ENCODE peak calls at places on chromosomes 4 and X, in eight cellular contexts. J, R, A, Y, C, K, V and U are unnamed samples. For H3K36me3, the result is how much of the 10 kb centered on the place peaks cover.

GRCh38 chr4:163565228-163566040 is 70.9 kb downstream of the TMA16 start:
- DNase-seq in K (no peak), R (no peak), C (peak), Y (no peak), V (no peak), A (no peak), J (no peak), U (no peak)

GRCh38 chr4:113823291-113823659 is 61.7 kb upstream of the CAMK2D start:
- DNase-seq in A (no peak), C (no peak), K (no peak), R (no peak), Y (no peak), J (peak), V (peak), U (no peak)

GRCh38 chr4:33482773-33483172 is 2761.5 kb downstream of the ARAP2 start:
- DNase-seq in R (no peak), C (no peak), J (no peak), V (no peak), A (no peak), Y (no peak), K (no peak), U (no peak)

GRCh38 chr4:118004088-118004487 is 30.2 kb upstream of the NDST3 start:
- DNase-seq in K (no peak), V (no peak), R (no peak), J (no peak), A (no peak), Y (no peak), C (no peak), U (no peak)

GRCh38 chrX:74526786-74527185 is 87.6 kb downstream of the RLIM start:
- DNase-seq in Y (no peak), A (no peak), R (no peak), C (no peak), J (no peak), V (no peak), K (no peak), U (no peak)

GRCh38 chr4:6591781-6592180 is 16.8 kb downstream of the MAN2B2 start:
- DNase-seq in K (no peak), R (no peak), A (no peak), V (no peak), C (no peak), J (no peak), Y (no peak), U (no peak)

GRCh38 chrX:11458175-11458574 is 165.0 kb downstream of the AMELX start:
- DNase-seq in V (no peak), K (no peak), J (peak), Y (no peak), A (no peak), R (no peak), C (no peak), U (no peak)

GRCh38 chrX:49271341-49271740 is 1.7 kb downstream of the PPP1R3F start:
- DNase-seq in V (no peak), Y (no peak), K (no peak), J (no peak), R (no peak), A (peak), C (no peak), U (no peak)

GRCh38 chrX:68500105-68500504 is 1.3 kb downstream of the YIPF6 start:
- DNase-seq in K (no peak), J (no peak), C (no peak), R (no peak), V (no peak), Y (no peak), A (no peak), U (no peak)
- H3K4me3 ChIP-seq in K (no peak), J (no peak), C (no peak), R (no peak), V (no peak), Y (no peak), A (no peak), U (no peak)

DNA sequence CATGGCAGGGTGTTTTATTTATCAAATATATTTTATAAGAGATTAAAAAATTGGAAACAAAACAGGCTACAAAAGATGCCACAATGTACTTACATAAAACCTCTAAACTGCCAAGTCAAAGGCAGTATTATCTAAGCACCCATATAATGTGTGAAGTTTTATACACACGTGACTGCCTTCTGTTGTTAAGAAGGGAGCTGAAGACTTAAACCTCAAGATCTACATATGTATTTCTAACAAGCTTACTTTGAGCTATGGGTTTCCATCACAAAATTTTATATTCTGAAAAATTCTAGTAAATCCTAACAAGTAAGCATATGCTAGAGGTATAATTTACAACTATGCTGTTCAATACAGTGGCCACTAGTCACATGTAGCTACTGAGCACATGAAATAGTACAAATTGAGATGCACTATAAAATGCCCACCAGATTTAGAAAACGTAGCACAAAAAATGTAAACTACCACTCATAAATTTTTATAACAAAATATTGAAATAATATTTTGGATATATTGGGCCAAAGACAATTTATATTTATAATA is 9.8 kb downstream of the ATP8A1 start:
- DNase-seq in A (no peak), K (no peak), V (no peak), Y (no peak), R (no peak), J (no peak), C (no peak), U (no peak)
- TF ChIP-seq CTCF in A (no peak), K (no peak), V (no peak), Y (no peak), R (no peak), J (no peak), C (no peak), U (no peak)

GRCh38 chr4:84690481-84690880 is 107.6 kb downstream of the CDS1 start:
- DNase-seq in R (no peak), K (no peak), C (no peak), Y (no peak), V (no peak), J (peak), A (no peak), U (no peak)
- H3K36me3 ChIP-seq in R (under half), K (under half), C (under half), Y (under half), V (under half), J (under half), A (half or more), U (under half)

DNA sequence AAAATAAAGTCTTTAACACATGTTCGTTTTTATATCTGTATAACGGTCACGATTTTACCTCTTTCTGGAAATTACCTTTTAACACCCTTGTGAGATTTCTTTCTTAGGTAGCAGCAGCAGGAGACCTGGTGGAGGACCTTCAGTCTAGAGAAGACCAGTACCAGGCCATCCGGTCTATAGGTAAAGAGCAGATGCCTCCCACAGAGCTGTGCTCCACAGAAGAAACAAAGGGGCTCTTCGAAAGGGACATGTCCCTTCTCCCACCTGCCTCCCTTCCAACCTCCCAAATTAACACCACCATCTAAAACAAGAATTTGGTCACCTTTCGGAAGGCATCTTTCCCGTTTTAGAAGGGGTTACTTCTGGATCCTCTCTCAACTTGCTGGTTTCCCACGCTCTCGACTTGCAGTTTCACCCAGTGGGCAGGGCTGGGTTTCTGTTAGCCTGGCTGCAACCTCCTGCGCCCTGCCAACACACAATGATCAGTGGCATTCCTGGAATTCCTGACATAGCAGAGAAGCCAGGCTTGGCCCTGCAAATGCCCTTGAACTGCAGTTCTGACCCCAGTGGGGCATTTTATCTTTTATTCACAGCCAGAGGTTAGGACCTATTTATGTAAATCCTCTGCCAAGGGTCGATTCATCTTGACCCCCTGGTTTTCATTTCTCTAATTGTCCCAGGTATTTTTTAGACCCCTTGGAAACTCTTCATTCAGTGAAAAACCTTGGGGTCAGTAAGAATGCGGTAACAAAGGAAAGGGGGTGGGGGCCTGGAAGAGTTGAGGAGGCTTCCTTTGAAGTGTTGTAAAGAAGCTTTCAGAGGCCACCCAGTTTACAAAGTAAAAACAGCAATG is 217.8 kb downstream of the ZNF674 start:
- DNase-seq in J (no peak), Y (peak), A (no peak), C (peak), R (peak), K (peak), V (peak), U (peak)
- H3K4me3 ChIP-seq in J (no peak), Y (no peak), A (no peak), C (no peak), R (no peak), K (no peak), V (no peak), U (no peak)

GRCh38 chr4:77047037-77047436 is 28.8 kb downstream of the CCNI start:
- DNase-seq in C (peak), K (peak), V (no peak), R (no peak), Y (no peak), A (no peak), J (peak), U (no peak)
- TF ChIP-seq CTCF in C (peak), K (peak), V (no peak), R (peak), Y (peak), A (peak), J (peak), U (no peak)

GRCh38 chr4:2942037-2942531 is 21.1 kb downstream of the NOP14 start:
- DNase-seq in J (no peak), K (no peak), R (no peak), C (no peak), V (no peak), A (no peak), Y (peak), U (peak)
- H3K36me3 ChIP-seq in J (half or more), K (half or more), R (under half), C (half or more), V (half or more), A (half or more), Y (under half), U (under half)